ENCODE peak calls at places on chromosome 17, in five cellular contexts. Z is heart left ventricle, U is H9, Q is IMR-90, I is tibial nerve. Y is an unnamed sample.

GRCh38 chr17:82674656-82675475 is 23.6 kb downstream of the RAB40B start:
- DNase-seq in Z (no peak), U (no peak), Q (no peak), I (no peak), Y (no peak)

GRCh38 chr17:66983414-66984021 is 19.0 kb downstream of the CACNG4 start:
- DNase-seq in Z (no peak), U (no peak), Q (no peak), I (no peak), Y (no peak)

GRCh38 chr17:78132086-78132676 is 1.6 kb downstream of the TMC8 start:
- DNase-seq in Z (no peak), U (peak; percentile 80), Q (no peak), I (no peak), Y (no peak)

GRCh38 chr17:73280191-73280590 is 18.5 kb upstream of the CPSF4L start:
- DNase-seq in Z (no peak), U (no peak), Q (no peak), I (no peak), Y (no peak)

GRCh38 chr17:43907425-43907981 is at the start of gene MPP2:
- DNase-seq in Z (peak; percentile 74), U (peak; percentile 94), Q (peak; percentile 58), I (peak; percentile 25), Y (peak; percentile 69)

GRCh38 chr17:47368262-47368661 is 44.5 kb downstream of the EFCAB13 start:
- DNase-seq in Z (no peak), U (no peak), Q (no peak), I (no peak), Y (no peak)

GRCh38 chr17:28865946-28866752 is 11.3 kb downstream of the ERAL1 start:
- DNase-seq in Z (no peak), U (no peak), Q (no peak), I (no peak), Y (no peak)

GRCh38 chr17:416293-417206 is 63.9 kb upstream of the RPH3AL start:
- DNase-seq in Z (no peak), U (no peak), Q (no peak), I (no peak), Y (no peak)

GRCh38 chr17:5541610-5542202 is 42.6 kb downstream of the NLRP1 start:
- DNase-seq in Z (no peak), U (peak; percentile 88), Q (no peak), I (no peak), Y (no peak)

GRCh38 chr17:34990921-34991365 is 10.6 kb downstream of the LIG3 start:
- DNase-seq in Z (no peak), U (no peak), Q (peak; percentile 60), I (no peak), Y (no peak)

GRCh38 chr17:42891539-42892152 is 9.0 kb upstream of the G6PC1 start:
- DNase-seq in Z (peak; percentile 69), U (peak; percentile 69), Q (peak; percentile 33), I (no peak), Y (peak; percentile 66)

GRCh38 chr17:18314059-18314730 is 599 bp downstream of the TOP3A start:
- DNase-seq in Z (no peak), U (no peak), Q (peak; percentile 5), I (no peak), Y (peak; percentile 23)

GRCh38 chr17:9343513-9343912 is 232.1 kb downstream of the STX8 start:
- DNase-seq in Z (no peak), U (peak; percentile 71), Q (peak; percentile 18), I (no peak), Y (no peak)

GRCh38 chr17:34672176-34672785 is 92.9 kb downstream of the TMEM132E start:
- DNase-seq in Z (no peak), U (no peak), Q (no peak), I (no peak), Y (no peak)

GRCh38 chr17:46032909-46033308 is 33.9 kb downstream of the STH start:
- DNase-seq in Z (no peak), U (no peak), Q (no peak), I (no peak), Y (no peak)

GRCh38 chr17:75082683-75083082 is 5.1 kb upstream of the SLC16A5 start:
- DNase-seq in Z (no peak), U (no peak), Q (no peak), I (no peak), Y (no peak)

GRCh38 chr17:51287412-51287811 is 27.1 kb downstream of the UTP18 start:
- DNase-seq in Z (no peak), U (no peak), Q (no peak), I (no peak), Y (no peak)

GRCh38 chr17:69712801-69713311 is 298.4 kb downstream of the MAP2K6 start:
- DNase-seq in Z (no peak), U (no peak), Q (no peak), I (no peak), Y (no peak)

GRCh38 chr17:7219812-7220592 is at the start of the genes ACADVL and DLG4:
- DNase-seq in Z (peak; percentile 94), U (peak; percentile 90), Q (peak; percentile 86), I (peak; percentile 81), Y (peak; percentile 94)
- H3K4me1 ChIP-seq in Z (peaks cover 16% of the 10 kb centered on the region), U (no peaks in the 10 kb centered on the region), Q (peaks cover 24% of the 10 kb centered on the region), I (peaks cover 36% of the 10 kb centered on the region), Y (peaks cover 61% of the 10 kb centered on the region)

GRCh38 chr17:64635647-64636305 is 26.3 kb downstream of the SMURF2 start:
- DNase-seq in Z (no peak), U (no peak), Q (peak; percentile 88), I (no peak), Y (no peak)
- TF ChIP-seq CTCF in Z (no peak), U (no peak), Q (no peak), I (no peak), Y (no peak)

DNA sequence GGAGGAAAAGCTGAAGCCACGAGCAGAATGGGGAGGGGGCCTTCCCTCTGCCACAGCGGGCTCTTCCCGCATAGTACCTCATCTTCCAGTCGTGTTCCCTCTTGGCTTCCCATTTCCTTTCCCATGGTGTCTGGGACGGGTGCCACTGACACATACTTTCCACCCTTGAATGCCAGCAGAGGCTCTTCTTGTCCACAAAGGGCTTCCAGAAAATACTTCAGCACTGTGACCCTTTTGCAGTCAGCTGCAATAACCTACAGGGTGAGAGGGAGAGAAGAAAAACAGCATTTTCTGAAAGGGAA is 30.7 kb downstream of the HIC1 start:
- DNase-seq in Z (no peak), U (no peak), Q (peak; percentile 69), I (no peak), Y (peak; percentile 73)
- H3K4me1 ChIP-seq in Z (peaks cover 78% of the 10 kb centered on the region), U (no peaks in the 10 kb centered on the region), Q (peaks cover 39% of the 10 kb centered on the region), I (peaks cover 75% of the 10 kb centered on the region), Y (peaks cover 82% of the 10 kb centered on the region)

DNA sequence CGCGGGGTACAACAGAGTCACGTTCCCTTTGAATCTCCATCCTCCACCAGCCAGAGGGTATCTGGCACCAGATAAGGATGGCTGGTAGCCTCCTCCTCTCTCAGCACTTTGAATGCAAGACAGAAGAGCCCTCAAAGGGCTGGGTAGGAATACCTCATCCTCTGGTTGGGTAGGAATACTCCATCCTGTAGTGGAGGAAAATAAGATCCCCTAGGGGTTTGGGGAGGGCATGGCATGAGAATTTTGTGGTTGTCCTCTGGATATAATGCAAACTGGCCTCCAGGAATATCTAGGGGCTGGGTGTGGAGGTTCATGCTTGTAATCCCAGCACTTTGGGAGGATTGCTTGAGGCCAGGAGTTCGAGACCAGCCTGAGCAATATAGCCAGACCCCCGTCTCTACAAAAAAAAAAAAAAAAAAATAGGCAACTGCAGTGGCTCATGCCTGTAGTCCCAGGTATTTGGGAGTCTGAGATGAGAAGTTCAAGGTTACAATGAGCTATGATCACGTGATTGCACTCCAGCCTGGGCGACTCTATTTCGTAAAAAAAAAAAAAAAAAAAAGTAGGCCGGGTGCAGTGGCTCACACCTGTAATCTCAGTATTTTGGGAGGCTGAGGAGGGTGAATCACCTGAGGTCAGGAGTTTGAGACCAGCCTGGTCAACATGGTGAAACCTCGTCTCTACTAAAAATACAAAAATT is 2.7 kb downstream of the IGFBP4 start:
- DNase-seq in Z (no peak), U (no peak), Q (peak; percentile 27), I (no peak), Y (no peak)
- TF ChIP-seq CTCF in Z (no peak), U (no peak), Q (peak; percentile 11), I (peak; percentile 26), Y (no peak)